ENCODE peak calls at places on chromosomes 13 and 19, in five cellular contexts. J is stimulated activated CD4-positive, alpha-beta T cell treated with anti-CD3 and anti-CD28 coated beads, Interleukin-4, amount 100 ng/mL, for 1 hour; G is HT-29; C is stromal cell of bone marrow; D is cardiac muscle cell. A is an unnamed sample.
A peak's percentile ranks its signal among the peaks of the same experiment; 100 is the strongest.

GRCh38 chr13:75704942-75705320 is 68.8 kb downstream of the LMO7 start:
- DNase-seq in J (no peak), G (peak; percentile 99), C (no peak), D (no peak), A (peak; percentile 82)

GRCh38 chr13:64912141-64912540 is 2318.0 kb downstream of the PCDH9 start:
- DNase-seq in J (no peak), G (no peak), C (peak; percentile 2), D (peak; percentile 72), A (no peak)

GRCh38 chr13:47426126-47426849 is 529.4 kb upstream of the HTR2A start:
- DNase-seq in J (no peak), G (no peak), C (peak; percentile 79), D (peak; percentile 57), A (no peak)

GRCh38 chr13:19567820-19568534 is 6.6 kb upstream of the TPTE2 start:
- DNase-seq in J (no peak), G (no peak), C (no peak), D (no peak), A (no peak)

GRCh38 chr13:49322702-49323101 is 75.0 kb downstream of the CDADC1 start:
- DNase-seq in J (no peak), G (no peak), C (no peak), D (no peak), A (no peak)

GRCh38 chr19:17052439-17052838 is 22.8 kb downstream of the HAUS8 start:
- DNase-seq in J (peak; percentile 21), G (peak; percentile 50), C (peak; percentile 22), D (peak; percentile 70), A (peak; percentile 81)

GRCh38 chr19:2081873-2082810 is 14.0 kb downstream of the MOB3A start:
- DNase-seq in J (no peak), G (no peak), C (no peak), D (no peak), A (peak; percentile 52)

GRCh38 chr13:46489586-46490023 is 63.4 kb upstream of the LRCH1 start:
- DNase-seq in J (no peak), G (no peak), C (peak; percentile 97), D (peak; percentile 77), A (no peak)

GRCh38 chr13:111270765-111271164 is 49.7 kb upstream of the TEX29 start:
- DNase-seq in J (no peak), G (no peak), C (no peak), D (no peak), A (no peak)

GRCh38 chr19:800360-801029 is 3.2 kb downstream of the PTBP1 start:
- DNase-seq in J (no peak), G (peak; percentile 67), C (no peak), D (peak; percentile 63), A (peak; percentile 64)

GRCh38 chr13:81017525-81018152 is 676.7 kb upstream of the SPRY2 start:
- DNase-seq in J (no peak), G (peak; percentile 59), C (peak; percentile 15), D (peak; percentile 70), A (no peak)

GRCh38 chr19:46863818-46864629 is 3.2 kb downstream of the ARHGAP35 start:
- DNase-seq in J (no peak), G (peak; percentile 50), C (no peak), D (peak; percentile 84), A (no peak)

GRCh38 chr19:2553510-2553909 is 77.6 kb downstream of the GADD45B start:
- DNase-seq in J (no peak), G (no peak), C (no peak), D (no peak), A (no peak)

GRCh38 chr19:33678796-33679195 is 57.0 kb downstream of the CHST8 start:
- DNase-seq in J (no peak), G (no peak), C (no peak), D (no peak), A (no peak)

GRCh38 chr19:7199613-7200533 is 94.3 kb downstream of the INSR start:
- DNase-seq in J (no peak), G (peak; percentile 66), C (no peak), D (no peak), A (peak; percentile 60)

GRCh38 chr13:71879129-71879535 is 12.1 kb upstream of the DACH1 start:
- DNase-seq in J (no peak), G (peak; percentile 74), C (no peak), D (peak; percentile 63), A (no peak)

GRCh38 chr13:104773775-104774174 is 1707.6 kb upstream of the SLC10A2 start:
- DNase-seq in J (no peak), G (peak; percentile 68), C (peak; percentile 20), D (peak; percentile 70), A (no peak)

GRCh38 chr13:46668302-46668720 is 115.3 kb downstream of the LRCH1 start:
- DNase-seq in J (no peak), G (no peak), C (peak; percentile 93), D (peak; percentile 95), A (peak; percentile 46)

GRCh38 chr13:78867655-78868054 is 208.7 kb upstream of the OBI1 start:
- DNase-seq in J (no peak), G (no peak), C (no peak), D (no peak), A (no peak)

GRCh38 chr19:20273951-20274578 is 107.1 kb downstream of the ZNF486 start:
- DNase-seq in J (no peak), G (no peak), C (no peak), D (no peak), A (no peak)

GRCh38 chr19:54127688-54128440 is 9.7 kb upstream of the CNOT3 start:
- DNase-seq in J (no peak), G (no peak), C (no peak), D (no peak), A (no peak)

GRCh38 chr13:58979851-58980250 is 1183.9 kb downstream of the DIAPH3 start:
- DNase-seq in J (no peak), G (no peak), C (no peak), D (no peak), A (no peak)

GRCh38 chr13:112995395-112996091 is 26.5 kb downstream of the MCF2L start:
- DNase-seq in J (no peak), G (peak; percentile 95), C (no peak), D (no peak), A (peak; percentile 85)

GRCh38 chr13:33556828-33557227 is 261.1 kb upstream of the RFC3 start:
- DNase-seq in J (no peak), G (no peak), C (no peak), D (no peak), A (no peak)

GRCh38 chr13:91592050-91593014 is 193.9 kb downstream of the GPC5 start:
- DNase-seq in J (no peak), G (no peak), C (no peak), D (no peak), A (no peak)

GRCh38 chr13:36163303-36163702 is 32.1 kb upstream of the DCLK1 start:
- DNase-seq in J (no peak), G (no peak), C (no peak), D (no peak), A (no peak)

A was measured in mucosa of descending colon.